ENCODE peak calls at places on chromosome 14, in four cellular contexts. K, H, V and E are unnamed samples.

GRCh38 chr14:54189358-54190354 is 207.2 kb upstream of the CDKN3 start:
- DNase-seq in K (no peak), H (no peak), V (no peak), E (no peak)

GRCh38 chr14:31261859-31262739 is 54.5 kb upstream of the HECTD1 start:
- DNase-seq in K (no peak), H (peak; percentile 37), V (peak; percentile 100), E (no peak)

GRCh38 chr14:81329640-81330385 is 70.3 kb downstream of the STON2 start:
- DNase-seq in K (no peak), H (no peak), V (no peak), E (no peak)

GRCh38 chr14:104385189-104386135 is 194.1 kb upstream of the C14orf180 start:
- DNase-seq in K (no peak), H (no peak), V (no peak), E (no peak)

GRCh38 chr14:97179573-97179972 is 382.4 kb downstream of the VRK1 start:
- DNase-seq in K (no peak), H (no peak), V (no peak), E (no peak)

GRCh38 chr14:94653321-94653720 is 41.1 kb downstream of the SERPINA3 start:
- DNase-seq in K (no peak), H (no peak), V (no peak), E (no peak)

GRCh38 chr14:98325761-98326160 is 946.2 kb downstream of the BCL11B start:
- DNase-seq in K (no peak), H (no peak), V (no peak), E (no peak)

GRCh38 chr14:100391777-100392176 is 68.6 kb downstream of the SLC25A47 start:
- DNase-seq in K (no peak), H (no peak), V (no peak), E (no peak)

GRCh38 chr14:79896009-79896408 is 315.3 kb downstream of the DIO2 start:
- DNase-seq in K (no peak), H (no peak), V (no peak), E (no peak)

GRCh38 chr14:79354336-79354735 is 857.0 kb downstream of the DIO2 start:
- DNase-seq in K (no peak), H (no peak), V (no peak), E (no peak)

GRCh38 chr14:77076118-77076631 is 21.9 kb upstream of the CIPC start:
- DNase-seq in K (no peak), H (no peak), V (peak; percentile 19), E (no peak)

GRCh38 chr14:53714495-53715389 is 241.9 kb downstream of the BMP4 start:
- DNase-seq in K (no peak), H (no peak), V (no peak), E (no peak)

GRCh38 chr14:31944256-31945073 is 132.6 kb upstream of the ARHGAP5 start:
- DNase-seq in K (no peak), H (no peak), V (peak; percentile 96), E (peak; percentile 15)

GRCh38 chr14:77302926-77303325 is 17.8 kb downstream of the POMT2 start:
- DNase-seq in K (no peak), H (no peak), V (peak; percentile 90), E (peak; percentile 25)

GRCh38 chr14:64337901-64338615 is 43.9 kb upstream of the ESR2 start:
- DNase-seq in K (peak; percentile 66), H (no peak), V (peak; percentile 47), E (peak; percentile 66)

GRCh38 chr14:39034481-39035296 is 68.3 kb downstream of the SEC23A start:
- DNase-seq in K (peak; percentile 5), H (no peak), V (peak; percentile 66), E (no peak)

GRCh38 chr14:30551460-30551859 is 7.5 kb upstream of the G2E3 start:
- DNase-seq in K (no peak), H (no peak), V (peak; percentile 31), E (no peak)

GRCh38 chr14:74673768-74674167 is 39.1 kb downstream of the AREL1 start:
- DNase-seq in K (no peak), H (no peak), V (no peak), E (no peak)

GRCh38 chr14:89912667-89913211 is 41.8 kb downstream of the EFCAB11 start:
- DNase-seq in K (peak; percentile 37), H (no peak), V (peak; percentile 59), E (no peak)

GRCh38 chr14:75450381-75451276 is 22.8 kb downstream of the JDP2 start:
- DNase-seq in K (no peak), H (no peak), V (peak; percentile 61), E (no peak)

GRCh38 chr14:30337456-30337855 is 221.5 kb upstream of the G2E3 start:
- DNase-seq in K (no peak), H (no peak), V (no peak), E (no peak)

GRCh38 chr14:75793806-75794205 is 132.8 kb downstream of the TTLL5 start:
- DNase-seq in K (no peak), H (no peak), V (no peak), E (no peak)

GRCh38 chr14:74364271-74364880 is 16.1 kb downstream of the VRTN start:
- DNase-seq in K (no peak), H (no peak), V (no peak), E (no peak)

DNA sequence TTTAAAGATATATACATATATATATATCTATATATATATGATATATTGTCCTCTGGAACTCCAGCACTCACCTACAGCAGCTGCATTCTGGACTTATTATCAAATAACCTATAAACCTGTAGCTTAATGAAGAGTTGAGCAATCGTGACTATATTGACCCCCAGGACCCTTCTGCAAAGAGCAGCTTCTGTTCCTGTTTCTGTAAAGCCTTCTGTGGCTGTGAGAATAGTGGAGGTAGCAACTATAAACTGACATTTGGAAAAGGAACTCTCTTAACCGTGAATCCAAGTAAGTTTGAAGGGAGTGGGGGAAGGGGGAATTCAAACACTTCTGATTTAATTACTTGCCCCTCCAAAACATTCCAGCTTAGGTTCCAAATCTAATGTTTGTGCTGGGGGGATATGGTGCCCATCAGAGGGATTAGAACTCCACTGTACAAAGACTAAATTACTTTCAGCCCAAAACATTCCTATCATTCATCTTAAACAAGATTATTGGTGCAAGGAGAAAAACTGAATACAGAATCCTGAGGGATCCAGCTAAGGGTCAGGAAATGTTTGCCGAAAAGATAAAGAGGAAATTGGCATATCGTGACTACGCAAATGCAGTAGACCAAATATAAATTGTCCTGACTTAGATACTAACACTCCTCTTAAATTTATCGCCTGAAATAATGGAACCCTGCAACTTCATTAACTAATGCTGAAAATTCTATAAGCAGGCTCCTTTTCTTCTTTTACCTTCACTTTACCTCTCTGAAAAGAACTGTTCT is 106.1 kb downstream of the DAD1 start:
- DNase-seq in K (no peak), H (no peak), V (no peak), E (no peak)
- TF ChIP-seq FOXM1 in K (no peak), H (no peak), V (no peak), E (no peak)

DNA sequence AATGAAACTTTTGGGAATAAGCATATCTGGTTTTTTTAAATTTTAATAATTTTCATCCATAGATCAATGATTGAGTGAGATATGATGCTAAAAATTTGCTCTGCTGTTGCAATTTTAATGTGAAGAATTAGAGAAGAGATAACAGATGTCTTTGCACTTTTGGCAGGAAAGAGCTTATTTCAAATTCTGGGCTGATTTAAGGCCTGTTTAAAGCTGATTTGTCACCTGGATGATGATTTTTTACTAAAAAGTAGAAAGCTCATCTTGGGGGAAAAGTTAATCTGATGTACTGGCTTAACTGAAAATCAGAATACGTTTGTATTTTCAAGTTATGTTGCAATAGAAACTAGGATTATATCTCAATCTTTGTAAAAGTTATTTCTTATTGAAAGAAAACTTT is 268.9 kb upstream of the NOVA1 start:
- DNase-seq in K (no peak), H (no peak), V (no peak), E (no peak)
- TF ChIP-seq USF2 in K (no peak), H (no peak), V (no peak), E (no peak)

DNA sequence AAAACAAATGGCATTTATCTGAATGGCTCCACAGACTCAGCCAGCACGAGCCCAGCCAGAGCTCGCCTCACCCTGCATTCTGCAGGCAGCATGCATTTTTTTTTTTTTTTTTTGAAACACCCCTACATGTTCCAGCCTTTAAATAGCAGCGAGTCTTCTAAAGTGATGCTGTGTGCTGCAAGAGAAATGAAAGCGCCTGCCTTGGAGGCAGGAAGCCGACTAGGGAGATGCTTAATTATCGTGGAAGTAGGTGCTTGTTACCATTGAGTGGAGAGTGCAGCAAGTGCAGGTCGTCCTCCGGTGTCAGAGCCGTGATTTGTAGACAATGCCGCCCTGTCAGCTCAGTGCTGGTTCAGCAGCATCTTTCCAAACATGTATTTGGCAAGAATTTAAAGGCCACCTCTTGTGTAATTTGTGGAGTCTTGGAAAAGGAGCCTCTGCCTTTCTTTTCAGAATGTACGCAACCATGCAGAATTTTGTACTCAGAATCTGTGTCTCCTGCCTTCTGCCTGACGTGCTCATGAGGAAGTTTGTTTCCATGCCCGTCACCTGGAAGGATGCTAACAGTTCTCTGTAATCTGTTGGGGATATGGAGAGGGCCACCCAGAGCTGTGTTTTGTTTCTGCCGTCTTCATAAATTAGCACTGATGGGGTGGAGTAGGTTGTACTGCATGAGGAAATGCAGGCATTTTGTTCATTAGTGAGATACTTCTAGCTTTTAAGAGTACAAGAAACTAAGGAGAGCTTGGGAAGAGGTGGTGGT is 345.9 kb upstream of the RGS6 start:
- DNase-seq in K (peak; percentile 20), H (no peak), V (no peak), E (no peak)
- TF ChIP-seq FOXM1 in K (no peak), H (no peak), V (no peak), E (no peak)

GRCh38 chr14:35632276-35633071 is 98.5 kb downstream of the INSM2 start:
- DNase-seq in K (no peak), H (no peak), V (no peak), E (no peak)
- TF ChIP-seq USF2 in K (no peak), H (no peak), V (no peak), E (no peak)

DNA sequence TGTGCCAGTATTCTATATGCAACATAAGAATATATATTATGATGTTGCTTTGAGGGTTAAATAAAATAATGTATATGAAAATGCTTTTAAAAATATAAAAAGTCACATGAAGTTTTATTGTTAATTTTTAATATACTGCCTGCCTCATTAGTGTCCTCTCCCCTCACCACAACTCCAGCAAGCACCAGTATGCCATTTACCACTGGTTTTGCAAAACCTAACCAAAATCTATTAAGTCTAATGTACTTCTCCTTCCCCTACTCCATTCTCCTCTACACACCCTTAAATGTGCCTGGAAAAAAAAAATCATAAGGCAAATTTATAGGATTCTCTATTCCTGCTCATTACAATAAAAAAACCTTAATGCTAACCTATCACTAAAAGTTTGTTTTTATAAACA is 24.0 kb upstream of the GNG2 start:
- DNase-seq in K (no peak), H (no peak), V (no peak), E (no peak)
- TF ChIP-seq FOXM1 in K (no peak), H (no peak), V (no peak), E (no peak)

DNA sequence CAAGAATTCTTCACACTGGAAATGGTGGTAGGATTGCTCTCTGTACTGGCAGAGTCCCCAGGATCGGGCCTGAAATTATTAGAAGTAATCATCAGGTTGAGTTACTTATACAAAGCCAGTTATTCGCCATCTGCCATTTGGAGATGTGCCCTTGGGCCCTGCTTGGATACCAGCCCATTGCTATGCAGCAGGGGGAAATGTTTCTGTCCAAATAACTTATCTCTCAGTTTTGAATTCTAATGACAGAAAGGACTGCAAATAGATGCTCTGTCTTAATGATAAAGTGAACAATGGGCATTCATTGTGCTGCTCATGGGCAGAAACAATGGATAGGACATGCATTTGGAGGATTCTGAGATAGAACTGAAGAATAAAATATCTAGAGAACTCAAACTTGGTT is 139.1 kb upstream of the PELI2 start:
- DNase-seq in K (no peak), H (no peak), V (no peak), E (no peak)
- TF ChIP-seq USF2 in K (no peak), H (no peak), V (no peak), E (no peak)

GRCh38 chr14:24833385-24833784 is 199.4 kb upstream of the GZMB start:
- DNase-seq in K (no peak), H (no peak), V (no peak), E (no peak)
- TF ChIP-seq FOXM1 in K (no peak), H (no peak), V (no peak), E (no peak)